ENCODE peak calls at places on chromosomes 11 and 22, in six cellular contexts. D is HFF-Myc, L is coronary artery, E is RWPE1, X is endodermal cell, A is HCT116. R is an unnamed sample.

GRCh38 chr11:116644948-116645305 is 127.9 kb downstream of the BUD13 start:
- DNase-seq in D (no peak), L (peak), E (no peak), X (peak), A (no peak), R (no peak)

GRCh38 chr11:64569300-64569970 is 21.6 kb upstream of the SLC22A12 start:
- DNase-seq in D (no peak), L (no peak), E (no peak), X (no peak), A (no peak), R (no peak)

GRCh38 chr11:20117291-20117690 is 43.0 kb downstream of the DBX1 start:
- DNase-seq in D (no peak), L (no peak), E (no peak), X (no peak), A (no peak), R (no peak)

GRCh38 chr22:42364641-42365336 is 67.4 kb downstream of the NFAM1 start:
- DNase-seq in D (peak), L (no peak), E (no peak), X (no peak), A (no peak), R (no peak)

GRCh38 chr11:96014234-96014633 is 90.3 kb upstream of the MTMR2 start:
- DNase-seq in D (no peak), L (no peak), E (peak), X (no peak), A (peak), R (no peak)

GRCh38 chr11:128720522-128720985 is 26.7 kb downstream of the FLI1 start:
- DNase-seq in D (no peak), L (no peak), E (no peak), X (peak), A (no peak), R (no peak)

GRCh38 chr11:81644239-81644840 is 1089.3 kb downstream of the FAM181B start:
- DNase-seq in D (no peak), L (no peak), E (peak), X (peak), A (peak), R (peak)

GRCh38 chr11:58629857-58630256 is 7.4 kb downstream of the CNTF start:
- DNase-seq in D (no peak), L (no peak), E (peak), X (peak), A (peak), R (peak)

GRCh38 chr11:72743321-72744221 is 8.6 kb downstream of the ARAP1 start:
- DNase-seq in D (no peak), L (no peak), E (no peak), X (no peak), A (no peak), R (no peak)

GRCh38 chr11:65555693-65556231 is 2.4 kb downstream of the LTBP3 start:
- DNase-seq in D (no peak), L (peak), E (peak), X (no peak), A (peak), R (no peak)

GRCh38 chr22:26887456-26887855 is 230.1 kb downstream of the MIAT start:
- DNase-seq in D (peak), L (no peak), E (peak), X (no peak), A (no peak), R (no peak)

GRCh38 chr11:63862923-63863322 is 24.0 kb downstream of the MARK2 start:
- DNase-seq in D (no peak), L (no peak), E (no peak), X (no peak), A (no peak), R (no peak)

GRCh38 chr11:118012083-118012669 is 26.0 kb downstream of the IL10RA start:
- DNase-seq in D (no peak), L (no peak), E (peak), X (no peak), A (no peak), R (no peak)

GRCh38 chr11:75924966-75925784 is 110.2 kb downstream of the UVRAG start:
- DNase-seq in D (no peak), L (no peak), E (peak), X (no peak), A (no peak), R (no peak)

GRCh38 chr11:128732471-128733277 is 38.8 kb downstream of the FLI1 start:
- DNase-seq in D (no peak), L (no peak), E (no peak), X (no peak), A (no peak), R (no peak)

GRCh38 chr11:110075087-110075821 is 17.9 kb upstream of the ZC3H12C start:
- DNase-seq in D (no peak), L (no peak), E (no peak), X (no peak), A (no peak), R (no peak)

GRCh38 chr11:45646275-45646970 is 19.0 kb downstream of the CHST1 start:
- DNase-seq in D (no peak), L (no peak), E (peak), X (peak), A (peak), R (no peak)

GRCh38 chr11:43904737-43905515 is 24.3 kb downstream of the ALKBH3 start:
- DNase-seq in D (no peak), L (no peak), E (peak), X (no peak), A (no peak), R (no peak)

GRCh38 chr11:113376156-113376555 is 11.4 kb upstream of the ANKK1 start:
- DNase-seq in D (peak), L (no peak), E (no peak), X (no peak), A (no peak), R (no peak)

GRCh38 chr11:12359761-12360160 is 17.6 kb upstream of the PARVA start:
- DNase-seq in D (no peak), L (no peak), E (no peak), X (no peak), A (no peak), R (no peak)

GRCh38 chr11:13166036-13166435 is 111.6 kb upstream of the BMAL1 start:
- DNase-seq in D (no peak), L (no peak), E (no peak), X (no peak), A (no peak), R (no peak)

GRCh38 chr22:46075764-46076531 is 74.4 kb upstream of the PPARA start:
- DNase-seq in D (no peak), L (peak), E (no peak), X (no peak), A (no peak), R (no peak)

GRCh38 chr11:48216510-48216909 is at the start of gene OR4B1:
- DNase-seq in D (no peak), L (no peak), E (no peak), X (no peak), A (no peak), R (no peak)

GRCh38 chr11:22441831-22442230 is 103.7 kb downstream of the SLC17A6 start:
- DNase-seq in D (no peak), L (no peak), E (no peak), X (no peak), A (no peak), R (no peak)

GRCh38 chr22:31605851-31606585 is 56.0 kb downstream of the PISD start:
- DNase-seq in D (no peak), L (no peak), E (no peak), X (no peak), A (no peak), R (no peak)

DNA sequence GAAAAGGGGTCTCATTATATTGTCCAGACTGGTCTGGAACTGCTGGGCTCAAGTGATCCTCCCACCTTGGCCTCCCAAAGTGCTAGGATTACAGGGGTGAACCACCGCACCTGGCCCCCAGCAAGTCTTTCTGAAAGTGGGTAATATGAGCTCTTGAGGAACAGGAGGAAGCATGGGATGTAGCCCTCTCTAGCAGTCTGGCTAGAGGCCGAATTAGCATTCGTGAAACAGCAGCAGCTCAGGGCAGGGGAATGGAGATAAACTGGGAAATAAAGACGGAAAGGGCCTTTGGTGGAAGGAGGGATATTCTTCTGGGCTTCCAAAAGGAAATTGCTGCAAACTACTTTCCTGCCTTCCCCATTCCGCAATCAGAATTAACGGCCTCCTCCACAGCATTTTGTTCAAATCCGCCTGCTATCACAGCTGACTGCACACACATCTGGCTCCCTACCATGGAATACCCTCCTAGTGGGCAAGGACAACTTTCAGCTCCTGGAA is 44.3 kb downstream of the MICAL3 start:
- DNase-seq in D (no peak), L (no peak), E (no peak), X (no peak), A (no peak), R (no peak)
- TF ChIP-seq CTCF in D (no peak), L (no peak), E (no peak), X (no peak), A (no peak), R (no peak)

DNA sequence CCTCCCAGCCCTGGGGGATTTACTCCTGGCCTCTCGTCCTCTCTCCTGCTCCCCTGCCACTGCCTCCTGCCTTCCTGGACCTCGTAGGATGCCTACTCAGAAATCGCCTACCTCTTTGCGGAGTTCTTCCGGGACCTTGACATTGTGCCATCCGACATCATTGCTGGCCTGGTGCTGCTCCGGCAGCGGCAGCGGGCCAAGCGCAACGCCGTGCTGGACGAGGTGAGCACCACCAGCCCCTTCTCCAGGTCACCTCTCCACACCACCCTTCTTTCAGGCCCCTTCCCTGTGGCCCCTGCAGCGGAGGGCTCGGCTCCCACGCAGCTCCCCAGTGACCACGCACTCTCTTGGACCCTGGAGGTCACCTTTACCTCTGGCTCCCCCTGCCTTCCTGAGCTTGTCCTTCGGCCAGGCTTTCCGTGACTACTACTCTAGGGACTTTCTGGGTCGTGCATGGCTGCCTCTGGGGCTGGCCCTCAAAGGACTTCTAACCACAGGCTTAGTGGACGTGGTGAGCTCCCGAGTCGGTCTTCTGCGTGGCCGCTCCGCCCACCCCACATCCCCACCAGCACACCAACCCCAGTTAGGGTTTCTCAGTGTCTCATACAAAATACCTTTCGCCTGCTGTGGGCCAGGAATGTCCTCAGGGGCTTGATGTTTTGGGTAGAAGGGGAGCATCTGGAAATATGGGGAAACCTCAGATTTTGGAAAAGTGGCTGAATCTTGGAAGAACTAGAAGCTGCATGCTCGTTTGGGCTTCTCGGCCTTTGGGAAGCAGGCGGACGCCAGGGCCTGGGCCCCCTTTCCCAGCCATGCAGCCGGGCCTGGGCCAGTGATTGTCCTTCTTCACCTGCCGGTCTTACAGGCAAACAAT is 24.1 kb upstream of the MYRF start:
- DNase-seq in D (no peak), L (no peak), E (no peak), X (no peak), A (no peak), R (no peak)
- TF ChIP-seq CTCF in D (no peak), L (no peak), E (no peak), X (peak), A (no peak), R (no peak)

GRCh38 chr22:50456466-50457234 is 18.2 kb downstream of the SBF1 start:
- DNase-seq in D (no peak), L (no peak), E (no peak), X (peak), A (no peak), R (no peak)
- TF ChIP-seq CTCF in D (peak), L (no peak), E (peak), X (peak), A (peak), R (no peak)

GRCh38 chr11:1222491-1223345 is at the start of gene MUC5B:
- DNase-seq in D (no peak), L (no peak), E (no peak), X (peak), A (no peak), R (no peak)
- TF ChIP-seq CTCF in D (no peak), L (no peak), E (no peak), X (no peak), A (no peak), R (no peak)

GRCh38 chr11:92388380-92388779 is 163.8 kb downstream of the FAT3 start:
- DNase-seq in D (no peak), L (no peak), E (no peak), X (no peak), A (no peak), R (no peak)
- TF ChIP-seq CTCF in D (peak), L (no peak), E (no peak), X (peak), A (no peak), R (peak)

DNA sequence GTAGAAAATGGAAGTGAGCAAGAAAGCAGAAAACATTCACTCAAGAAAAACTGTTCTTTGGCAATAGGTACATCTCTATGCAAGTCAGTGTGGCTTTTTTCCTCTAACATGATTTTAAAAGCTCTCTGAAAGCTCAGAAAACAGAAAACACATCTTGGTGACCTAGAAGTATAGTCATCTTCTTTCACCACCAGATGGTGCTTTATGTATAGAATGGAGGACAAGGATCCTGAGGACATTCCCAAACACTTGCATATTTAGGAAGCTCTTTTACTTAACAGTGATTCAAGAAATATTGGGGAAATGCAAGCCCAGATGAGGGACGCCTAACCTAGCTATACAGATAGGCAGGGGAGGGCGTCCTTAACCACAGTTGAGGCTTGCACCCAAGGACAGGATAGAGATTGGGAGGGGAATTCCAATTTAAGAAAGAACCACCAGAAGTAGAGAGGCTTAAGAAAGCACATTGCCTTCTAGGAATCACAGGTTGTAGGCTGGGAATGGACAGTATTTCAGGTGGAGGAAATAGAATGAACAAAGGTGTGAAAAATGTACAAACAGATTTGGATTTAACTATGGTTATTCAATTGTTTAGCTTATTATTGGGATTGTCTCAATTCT is 13.8 kb upstream of the CCDC81 start:
- DNase-seq in D (peak), L (no peak), E (peak), X (no peak), A (peak), R (no peak)
- TF ChIP-seq CTCF in D (peak), L (no peak), E (no peak), X (peak), A (peak), R (no peak)

R was measured in endothelial cell.